ENCODE peak calls at places on chromosomes 12 and 14, in six cellular contexts. A, P, N, D, Q and I are unnamed samples.
A peak's percentile ranks its signal among the peaks of the same experiment; 100 is the strongest.

GRCh38 chr12:18320036-18320617 is 58.8 kb downstream of the PIK3C2G start:
- DNase-seq in N (no peak), Q (no peak), P (no peak), A (peak; percentile 78), D (peak; percentile 92), I (no peak)

GRCh38 chr12:26633591-26634210 is 199.3 kb downstream of the ITPR2 start:
- DNase-seq in P (no peak), Q (no peak), D (peak; percentile 71), A (no peak), N (no peak), I (no peak)

GRCh38 chr12:45379261-45379660 is 163.4 kb downstream of the ANO6 start:
- DNase-seq in N (no peak), P (no peak), Q (no peak), D (peak; percentile 69), A (no peak), I (no peak)

GRCh38 chr12:30847259-30847658 is 79.3 kb upstream of the TSPAN11 start:
- DNase-seq in Q (no peak), N (no peak), A (peak; percentile 86), P (no peak), D (peak; percentile 81), I (no peak)

GRCh38 chr12:16726879-16727278 is 120.9 kb upstream of the LMO3 start:
- DNase-seq in Q (peak; percentile 14), D (peak; percentile 6), P (no peak), A (no peak), N (peak; percentile 39), I (no peak)

GRCh38 chr12:52870361-52871290 is 21.8 kb upstream of the KRT78 start:
- DNase-seq in P (peak; percentile 35), A (peak; percentile 85), N (no peak), Q (no peak), D (peak; percentile 40), I (peak; percentile 69)

GRCh38 chr14:74144789-74145188 is 60.0 kb downstream of the LIN52 start:
- DNase-seq in P (no peak), N (no peak), Q (no peak), D (no peak), A (no peak), I (no peak)

GRCh38 chr14:64998455-64998931 is 11.8 kb downstream of the FNTB start:
- DNase-seq in Q (no peak), P (no peak), N (no peak), A (no peak), D (peak; percentile 33), I (no peak)

GRCh38 chr12:55704824-55705780 is 2.6 kb downstream of the ITGA7 start:
- DNase-seq in N (no peak), P (no peak), A (no peak), Q (no peak), D (no peak), I (no peak)

DNA sequence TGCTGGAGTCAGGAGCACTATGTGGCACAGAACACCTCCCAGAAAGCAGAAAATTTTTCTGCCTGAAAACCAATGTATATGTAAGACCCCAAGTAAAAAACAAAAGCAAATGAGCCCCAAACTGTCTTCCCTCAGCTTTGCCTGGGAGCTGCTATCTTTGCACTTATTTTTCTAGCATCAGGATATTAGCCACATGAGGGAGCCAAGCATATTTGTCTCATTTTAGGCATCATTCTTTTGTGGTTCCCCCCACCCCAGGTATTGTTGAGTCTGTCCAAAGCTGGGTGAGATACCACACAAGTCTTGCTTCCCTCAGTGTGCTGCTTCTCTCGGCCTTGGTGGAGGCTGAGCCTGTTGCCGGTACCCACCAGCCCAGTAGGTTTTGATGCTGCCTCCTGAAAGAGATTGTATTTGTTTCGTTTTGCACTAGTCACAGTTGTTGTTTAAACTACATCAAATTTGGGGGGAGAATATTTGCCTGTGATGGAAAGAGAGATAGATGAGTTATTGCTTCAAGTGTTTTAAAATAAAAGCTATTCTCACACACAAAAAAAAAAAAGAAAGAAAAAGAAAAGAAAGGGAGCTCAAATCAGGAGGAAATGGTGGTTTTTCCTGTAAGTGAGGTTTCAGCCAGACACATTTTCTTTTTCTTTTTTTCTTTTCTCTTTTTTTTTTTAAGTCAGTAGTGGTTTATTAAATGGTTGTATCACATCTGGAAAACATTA is 58.3 kb downstream of the SLC4A8 start:
- DNase-seq in Q (no peak), D (no peak), N (no peak), A (no peak), P (no peak), I (no peak)
- H3K4me3 ChIP-seq in Q (no peak overlapping the region), D (no peak overlapping the region), N (no peak overlapping the region), A (no peak overlapping the region), P (no peak overlapping the region), I (no peak overlapping the region)

DNA sequence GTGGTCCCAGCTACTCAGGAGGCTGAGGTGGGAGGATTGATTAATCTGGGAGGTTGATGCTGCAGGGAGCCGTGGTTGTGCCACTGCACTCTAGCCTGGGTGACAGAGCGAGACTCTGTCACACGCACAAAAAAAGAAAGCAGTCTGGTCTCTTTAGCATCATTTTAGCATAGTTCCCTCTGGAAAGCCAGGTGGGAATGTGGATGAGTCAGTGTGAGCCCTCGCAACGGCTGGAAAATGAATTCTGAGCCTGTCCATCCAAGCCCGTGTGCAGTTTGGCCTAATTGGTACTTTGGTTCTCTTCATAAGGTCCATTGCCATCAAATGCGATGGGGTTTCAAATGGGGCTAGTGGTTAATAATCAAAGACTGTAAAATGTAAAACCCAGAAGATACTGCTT is 2.4 kb downstream of the MYL2 start:
- DNase-seq in Q (no peak), D (peak; percentile 30), P (no peak), N (no peak), A (no peak), I (no peak)
- TF ChIP-seq CTCF in Q (no peak), D (no peak), P (no peak), N (no peak), A (no peak), I (no peak)

GRCh38 chr12:120538281-120539156 is 4.4 kb downstream of the RNF10 start:
- DNase-seq in D (peak; percentile 58), P (peak; percentile 34), A (no peak), Q (no peak), N (peak; percentile 64), I (peak; percentile 64)

GRCh38 chr12:120539303-120539702 is 5.1 kb downstream of the RNF10 start:
- DNase-seq in P (no peak), N (no peak), A (no peak), D (no peak), Q (no peak), I (no peak)

GRCh38 chr12:120534703-120535655 is 823 bp downstream of the RNF10 start:
- DNase-seq in D (peak; percentile 70), N (no peak), A (peak; percentile 67), Q (no peak), P (peak; percentile 28), I (peak; percentile 41)

GRCh38 chr12:120534203-120534702 is at the start of gene RNF10:
- DNase-seq in P (peak; percentile 74), D (peak; percentile 94), N (peak; percentile 72), Q (peak; percentile 51), A (peak; percentile 95), I (peak; percentile 78)

GRCh38 chr12:120536064-120536791 is 2.1 kb downstream of the RNF10 start:
- DNase-seq in D (no peak), N (no peak), Q (no peak), A (no peak), P (no peak), I (no peak)
- H3K4me3 ChIP-seq in D (peak overlapping the region; percentile 96), N (peak overlapping the region; percentile 100), Q (peak overlapping the region; percentile 99), A (peak overlapping the region; percentile 86), P (peak overlapping the region; percentile 76), I (peak overlapping the region; percentile 32)

GRCh38 chr14:76773188-76773885 is 12.1 kb downstream of the VASH1 start:
- DNase-seq in D (peak; percentile 93), N (peak; percentile 49), Q (no peak), P (peak; percentile 78), A (no peak), I (peak; percentile 59)

GRCh38 chr14:76774471-76775158 is 13.3 kb downstream of the VASH1 start:
- DNase-seq in N (peak; percentile 7), P (peak; percentile 13), Q (no peak), D (no peak), A (no peak), I (no peak)

GRCh38 chr14:76775159-76775694 is 14.0 kb downstream of the VASH1 start:
- DNase-seq in N (peak; percentile 10), P (peak; percentile 10), Q (no peak), A (no peak), D (no peak), I (no peak)

GRCh38 chr14:76772300-76773187 is 11.3 kb downstream of the VASH1 start:
- DNase-seq in P (peak; percentile 79), A (peak; percentile 52), Q (no peak), N (peak; percentile 18), D (peak; percentile 98), I (peak; percentile 61)

DNA sequence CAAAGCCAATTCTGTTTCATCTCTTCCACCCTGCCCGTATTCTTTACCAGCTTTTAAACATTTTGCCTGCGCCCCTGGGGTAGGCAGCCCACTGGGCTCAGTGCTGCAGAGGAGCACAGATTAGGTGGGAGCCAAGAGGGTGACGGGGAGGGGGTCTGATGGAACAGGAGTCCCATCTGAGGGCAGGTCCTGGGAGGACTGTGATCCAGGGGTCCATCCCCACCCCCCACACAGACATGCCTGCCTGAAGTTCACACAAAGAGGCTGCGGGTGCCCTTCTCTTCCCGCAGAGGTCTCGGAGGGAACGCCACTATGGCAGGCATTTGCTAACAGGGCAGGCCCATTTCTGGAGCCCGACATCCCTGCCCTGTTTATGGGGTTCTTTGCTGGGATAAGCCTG is 12.7 kb downstream of the VASH1 start:
- DNase-seq in P (peak; percentile 18), D (no peak), N (peak; percentile 12), A (no peak), Q (no peak), I (peak; percentile 27)
- TF ChIP-seq CTCF in P (no peak), D (no peak), N (no peak), A (no peak), Q (no peak), I (no peak)

GRCh38 chr12:1972260-1972659 is 32.0 kb downstream of the DCP1B start:
- DNase-seq in A (no peak), Q (no peak), N (no peak), D (peak; percentile 28), P (no peak), I (no peak)
- H3K4me3 ChIP-seq in A (no peak overlapping the region), Q (no peak overlapping the region), N (no peak overlapping the region), D (no peak overlapping the region), P (no peak overlapping the region), I (no peak overlapping the region)

GRCh38 chr12:78086553-78087362 is 256.1 kb downstream of the NAV3 start:
- DNase-seq in P (no peak), D (no peak), A (no peak), Q (no peak), N (no peak), I (no peak)
- TF ChIP-seq CTCF in P (no peak), D (peak; percentile 24), A (no peak), Q (no peak), N (no peak), I (no peak)

GRCh38 chr14:60204843-60205774 is 39.9 kb upstream of the DHRS7 start:
- DNase-seq in P (no peak), A (peak; percentile 35), D (no peak), N (no peak), Q (no peak), I (no peak)
- H3K4me3 ChIP-seq in P (no peak overlapping the region), A (peak overlapping the region; percentile 17), D (no peak overlapping the region), N (no peak overlapping the region), Q (no peak overlapping the region), I (no peak overlapping the region)